ENCODE peak calls at places on chromosome 16, in eight cellular contexts. O is A549, L is endothelial cell of umbilical vein, D is stomach, X is esophagus squamous epithelium, H is lower leg skin, B is GM12891, T is heart left ventricle. M is an unnamed sample.

GRCh38 chr16:11239644-11240632 is 16.1 kb downstream of the SOCS1 start:
- DNase-seq in O (no peak), L (no peak), D (no peak), X (no peak), H (no peak), B (no peak), T (no peak), M (no peak)

GRCh38 chr16:87317766-87318121 is 552 bp upstream of the C16orf95 start:
- DNase-seq in O (peak), L (no peak), D (peak), X (no peak), H (peak), B (no peak), T (no peak), M (peak)

GRCh38 chr16:69890114-69890890 is 60.8 kb upstream of the CLEC18A start:
- DNase-seq in O (no peak), L (peak), D (peak), X (no peak), H (peak), B (no peak), T (peak), M (peak)

GRCh38 chr16:25494292-25494691 is 197.5 kb upstream of the HS3ST4 start:
- DNase-seq in O (no peak), L (no peak), D (no peak), X (no peak), H (no peak), B (no peak), T (no peak), M (no peak)

GRCh38 chr16:81598083-81598482 is 153.5 kb downstream of the CMIP start:
- DNase-seq in O (no peak), L (no peak), D (no peak), X (no peak), H (no peak), B (no peak), T (no peak), M (no peak)

GRCh38 chr16:69397821-69398521 is 12.2 kb upstream of the TERF2 start:
- DNase-seq in O (peak), L (peak), D (no peak), X (no peak), H (no peak), B (no peak), T (peak), M (peak)

GRCh38 chr16:10314811-10315210 is 71.0 kb upstream of the ATF7IP2 start:
- DNase-seq in O (no peak), L (no peak), D (no peak), X (no peak), H (no peak), B (no peak), T (no peak), M (no peak)

GRCh38 chr16:74865922-74866598 is 91.4 kb upstream of the FA2H start:
- DNase-seq in O (no peak), L (no peak), D (no peak), X (no peak), H (no peak), B (no peak), T (no peak), M (no peak)

GRCh38 chr16:23539984-23540816 is 16.9 kb downstream of the EARS2 start:
- DNase-seq in O (peak), L (no peak), D (no peak), X (no peak), H (no peak), B (no peak), T (no peak), M (peak)

GRCh38 chr16:2857451-2858244 is at the start of gene PRSS22:
- DNase-seq in O (no peak), L (no peak), D (peak), X (no peak), H (no peak), B (no peak), T (no peak), M (peak)
- TF ChIP-seq POLR2A in O (no peak), L (no peak), D (no peak), X (no peak), H (no peak), B (no peak), T (no peak), M (no peak)

GRCh38 chr16:822174-822908 is 21.8 kb upstream of the GNG13 start:
- DNase-seq in O (no peak), L (no peak), D (no peak), X (no peak), H (no peak), B (no peak), T (no peak), M (no peak)
- TF ChIP-seq POLR2A in O (no peak), L (no peak), D (no peak), X (no peak), H (no peak), B (no peak), T (no peak), M (no peak)

GRCh38 chr16:89576173-89577054 is 856 bp downstream of the CPNE7 start:
- DNase-seq in O (no peak), L (no peak), D (no peak), X (no peak), H (no peak), B (no peak), T (no peak), M (no peak)

GRCh38 chr16:89577055-89577759 is 1.6 kb downstream of the CPNE7 start:
- DNase-seq in O (no peak), L (no peak), D (no peak), X (no peak), H (no peak), B (no peak), T (no peak), M (no peak)

GRCh38 chr16:89573826-89574680 is 1.5 kb upstream of the CPNE7 start:
- DNase-seq in O (no peak), L (no peak), D (no peak), X (no peak), H (no peak), B (no peak), T (no peak), M (no peak)

GRCh38 chr16:89574681-89575246 is 794 bp upstream of the CPNE7 start:
- DNase-seq in O (peak), L (peak), D (peak), X (no peak), H (no peak), B (peak), T (peak), M (peak)

GRCh38 chr16:89575247-89576172 is at the start of gene CPNE7:
- DNase-seq in O (peak), L (no peak), D (no peak), X (no peak), H (no peak), B (peak), T (no peak), M (peak)
- TF ChIP-seq POLR2A in O (no peak), L (no peak), D (no peak), X (no peak), H (no peak), B (no peak), T (no peak), M (no peak)

GRCh38 chr16:720990-721764 is at the start of gene ANTKMT:
- DNase-seq in O (peak), L (peak), D (peak), X (no peak), H (no peak), B (peak), T (peak), M (peak)
- TF ChIP-seq POLR2A in O (peak), L (peak), D (no peak), X (no peak), H (no peak), B (peak), T (no peak), M (peak)

DNA sequence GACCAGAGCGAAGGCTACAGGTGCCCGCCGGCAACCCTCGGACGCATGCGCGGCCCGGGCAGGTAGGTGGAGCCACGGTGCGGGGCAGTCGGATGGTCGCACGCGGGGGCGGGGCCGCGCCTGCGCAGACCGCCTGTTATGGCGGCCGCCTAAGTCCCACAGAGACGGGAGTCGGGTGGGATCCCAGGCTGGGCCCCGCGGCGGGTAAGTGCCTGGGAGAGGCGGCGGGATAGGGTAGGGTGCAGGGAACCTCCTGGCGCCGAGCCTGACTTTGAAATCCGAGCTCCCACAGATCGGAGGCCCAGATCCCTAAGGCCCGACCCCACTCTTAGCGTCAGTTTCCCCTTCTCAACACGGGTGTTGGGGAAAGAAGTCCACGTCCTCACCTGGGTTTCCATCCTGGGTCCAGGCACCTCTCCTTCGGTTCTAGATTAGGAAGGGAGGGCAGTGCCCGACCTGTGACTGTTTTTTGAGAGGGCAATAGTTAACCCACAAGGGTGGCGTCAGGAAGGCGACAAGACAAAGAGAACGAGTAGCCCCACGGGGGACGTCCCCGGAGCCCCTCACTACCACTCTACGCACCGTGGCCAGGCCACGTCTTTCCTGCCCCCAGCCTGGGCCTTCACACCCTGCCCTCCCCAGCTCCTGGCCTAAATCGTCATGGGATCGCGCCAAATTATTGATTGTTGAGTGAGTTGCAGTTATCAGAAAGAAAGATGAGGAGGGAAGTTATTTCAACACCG is at the start of gene METTL22:
- DNase-seq in O (peak), L (peak), D (peak), X (peak), H (peak), B (peak), T (peak), M (peak)
- TF ChIP-seq POLR2A in O (peak), L (peak), D (no peak), X (no peak), H (no peak), B (peak), T (no peak), M (peak)

GRCh38 chr16:89344314-89344828 is 126.9 kb downstream of the ZNF778 start:
- DNase-seq in O (no peak), L (no peak), D (no peak), X (no peak), H (no peak), B (no peak), T (no peak), M (no peak)

GRCh38 chr16:89344846-89345577 is 127.5 kb downstream of the ZNF778 start:
- DNase-seq in O (no peak), L (no peak), D (no peak), X (no peak), H (no peak), B (no peak), T (no peak), M (no peak)

GRCh38 chr16:89341274-89341673 is 123.8 kb downstream of the ZNF778 start:
- DNase-seq in O (no peak), L (no peak), D (no peak), X (no peak), H (no peak), B (no peak), T (no peak), M (no peak)

GRCh38 chr16:89343501-89344291 is 126.2 kb downstream of the ZNF778 start:
- DNase-seq in O (no peak), L (no peak), D (no peak), X (no peak), H (no peak), B (no peak), T (no peak), M (no peak)

DNA sequence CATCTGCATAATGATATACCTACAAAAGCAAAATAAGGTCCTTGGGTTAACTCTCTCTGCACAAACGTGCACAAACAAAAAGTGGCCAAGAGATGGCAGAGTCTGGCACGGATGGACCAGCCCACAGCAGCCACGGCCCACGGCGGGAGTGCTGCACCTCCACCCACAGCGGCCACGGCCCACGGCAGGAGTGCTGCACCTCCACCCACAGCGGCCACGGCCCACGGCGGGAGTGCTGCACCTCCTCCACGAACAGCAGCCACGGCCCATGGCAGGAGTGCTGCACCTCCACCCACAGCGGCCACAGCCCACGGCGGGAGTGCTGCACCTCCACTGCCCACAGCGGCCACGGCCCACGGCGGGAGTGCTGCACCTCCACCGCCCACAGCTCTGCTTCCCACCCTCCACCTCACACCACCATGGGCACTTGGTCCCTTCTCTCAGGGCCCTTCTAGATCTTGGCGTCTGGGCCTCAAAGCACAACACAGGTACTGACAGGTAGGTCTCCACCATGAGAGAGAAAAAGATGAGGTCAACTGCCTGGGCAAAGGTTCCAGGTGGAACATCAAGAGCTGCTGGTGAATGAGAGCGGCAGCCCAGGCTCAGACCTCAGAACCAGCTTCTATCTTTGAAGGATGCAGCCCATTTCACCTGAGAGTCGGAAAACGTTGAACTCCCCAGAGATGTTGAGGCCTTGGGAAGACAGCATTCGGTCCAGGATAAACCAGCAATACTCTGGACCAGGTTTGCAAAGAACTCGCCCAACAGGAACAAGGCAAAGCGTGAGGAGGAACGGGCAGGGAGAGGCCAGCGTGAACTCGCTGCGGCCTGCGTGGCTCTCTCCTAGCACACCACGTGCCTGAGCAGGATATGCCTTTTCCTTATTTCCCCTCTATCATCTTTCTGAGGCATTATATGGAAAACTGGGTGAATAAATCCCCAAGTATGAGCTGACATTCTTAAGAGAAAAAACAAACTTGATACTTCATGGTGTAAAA is 124.5 kb downstream of the ZNF778 start:
- DNase-seq in O (peak), L (no peak), D (no peak), X (no peak), H (no peak), B (no peak), T (no peak), M (no peak)
- TF ChIP-seq POLR2A in O (no peak), L (no peak), D (no peak), X (no peak), H (no peak), B (no peak), T (no peak), M (no peak)

DNA sequence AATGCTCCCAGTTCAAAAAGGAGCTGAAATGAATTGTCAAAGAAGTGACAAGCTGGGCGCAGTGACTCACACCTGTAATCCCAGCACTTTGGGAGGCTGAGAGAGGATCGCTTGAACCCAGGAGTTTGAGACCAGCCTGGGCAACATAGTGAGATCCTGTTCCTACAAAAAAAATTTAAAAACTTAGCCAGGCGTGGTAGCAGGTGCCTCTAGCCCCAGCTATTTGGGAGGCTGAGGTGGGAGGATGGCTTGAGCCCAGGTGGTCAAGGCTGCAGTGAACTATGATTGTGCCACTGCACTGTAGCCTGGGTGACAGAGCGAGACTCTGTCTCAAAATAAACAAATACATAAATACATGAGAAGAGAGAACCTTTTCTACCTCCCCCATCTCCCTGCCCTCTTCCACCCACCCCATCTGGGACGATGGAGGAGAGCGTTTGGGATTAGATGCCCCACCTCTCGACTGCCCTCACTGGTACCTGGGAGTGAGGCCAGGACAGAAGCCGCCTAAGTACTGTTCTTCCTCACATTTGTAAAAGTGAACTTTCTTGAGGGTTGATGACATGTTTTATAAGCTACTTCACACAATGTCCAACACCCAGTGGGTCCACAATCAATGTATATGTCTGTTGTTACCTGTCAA is 2.4 kb downstream of the IL4R start:
- DNase-seq in O (no peak), L (no peak), D (no peak), X (no peak), H (no peak), B (no peak), T (no peak), M (no peak)
- TF ChIP-seq POLR2A in O (no peak), L (no peak), D (no peak), X (no peak), H (no peak), B (no peak), T (no peak), M (no peak)